ENCODE peak calls at places on chromosomes 11 and 22, in four cellular contexts. One of them, this sample, is unnamed.

GRCh38 chr11:77515063-77515462 is 41.2 kb upstream of the PAK1 start:
- DNase-seq in NCI-H2171: no peak
- DNase-seq in left ventricle myocardium superior: no peak
- DNase-seq in NCI-H1417: no peak
- DNase-seq in this sample: no peak

GRCh38 chr11:116281173-116282160 is 491.3 kb downstream of the BUD13 start:
- DNase-seq in NCI-H2171: no peak
- DNase-seq in left ventricle myocardium superior: no peak
- DNase-seq in NCI-H1417: no peak
- DNase-seq in this sample: no peak

GRCh38 chr22:49519117-49519737 is 308.4 kb downstream of the BRD1 start:
- DNase-seq in NCI-H2171: no peak
- DNase-seq in left ventricle myocardium superior: no peak
- DNase-seq in NCI-H1417: no peak
- DNase-seq in this sample: no peak

GRCh38 chr22:47155912-47156311 is 393.5 kb downstream of the TBC1D22A start:
- DNase-seq in NCI-H2171: no peak
- DNase-seq in left ventricle myocardium superior: no peak
- DNase-seq in NCI-H1417: no peak
- DNase-seq in this sample: no peak

GRCh38 chr11:17786824-17787525 is 52.4 kb downstream of the KCNC1 start:
- DNase-seq in NCI-H2171: no peak
- DNase-seq in left ventricle myocardium superior: no peak
- DNase-seq in NCI-H1417: peak; percentile 20
- DNase-seq in this sample: no peak

GRCh38 chr11:79727221-79727620 is 286.4 kb upstream of the TENM4 start:
- DNase-seq in NCI-H2171: no peak
- DNase-seq in left ventricle myocardium superior: no peak
- DNase-seq in NCI-H1417: no peak
- DNase-seq in this sample: no peak

GRCh38 chr11:73126804-73127480 is 15.2 kb downstream of the FCHSD2 start:
- DNase-seq in NCI-H2171: no peak
- DNase-seq in left ventricle myocardium superior: no peak
- DNase-seq in NCI-H1417: no peak
- DNase-seq in this sample: no peak

GRCh38 chr22:30392661-30393321 is 4.0 kb upstream of the SEC14L2 start:
- DNase-seq in NCI-H2171: no peak
- DNase-seq in left ventricle myocardium superior: no peak
- DNase-seq in NCI-H1417: no peak
- DNase-seq in this sample: no peak

GRCh38 chr11:69435161-69435990 is 46.1 kb upstream of the LINC01488 start:
- DNase-seq in NCI-H2171: no peak
- DNase-seq in left ventricle myocardium superior: peak; percentile 8
- DNase-seq in NCI-H1417: no peak
- DNase-seq in this sample: no peak

GRCh38 chr11:19349340-19350025 is 108.7 kb upstream of the E2F8 start:
- DNase-seq in NCI-H2171: no peak
- DNase-seq in left ventricle myocardium superior: no peak
- DNase-seq in NCI-H1417: no peak
- DNase-seq in this sample: no peak

GRCh38 chr11:68271023-68271780 is 571 bp downstream of the C11orf24 start:
- DNase-seq in NCI-H2171: peak; percentile 84
- DNase-seq in left ventricle myocardium superior: peak; percentile 62
- DNase-seq in NCI-H1417: peak; percentile 10
- DNase-seq in this sample: peak; percentile 58

GRCh38 chr11:2218234-2218633 is 46.6 kb upstream of the TH start:
- DNase-seq in NCI-H2171: no peak
- DNase-seq in left ventricle myocardium superior: no peak
- DNase-seq in NCI-H1417: no peak
- DNase-seq in this sample: no peak

GRCh38 chr11:119376197-119376847 is 5.2 kb downstream of the USP2 start:
- DNase-seq in NCI-H2171: no peak
- DNase-seq in left ventricle myocardium superior: peak; percentile 76
- DNase-seq in NCI-H1417: no peak
- DNase-seq in this sample: peak; percentile 80

GRCh38 chr11:14908214-14908880 is 16.3 kb upstream of the CYP2R1 start:
- DNase-seq in NCI-H2171: no peak
- DNase-seq in left ventricle myocardium superior: no peak
- DNase-seq in NCI-H1417: peak; percentile 62
- DNase-seq in this sample: no peak

GRCh38 chr11:101003468-101003867 is 126.1 kb downstream of the PGR start:
- DNase-seq in NCI-H2171: no peak
- DNase-seq in left ventricle myocardium superior: no peak
- DNase-seq in NCI-H1417: no peak
- DNase-seq in this sample: no peak

GRCh38 chr22:42379961-42380537 is 52.2 kb downstream of the NFAM1 start:
- DNase-seq in NCI-H2171: peak; percentile 88
- DNase-seq in left ventricle myocardium superior: no peak
- DNase-seq in NCI-H1417: peak; percentile 12
- DNase-seq in this sample: no peak

GRCh38 chr11:10350341-10350740 is 45.5 kb downstream of the ADM start:
- DNase-seq in NCI-H2171: no peak
- DNase-seq in left ventricle myocardium superior: no peak
- DNase-seq in NCI-H1417: no peak
- DNase-seq in this sample: no peak

GRCh38 chr11:1832181-1832988 is 2.4 kb upstream of the SYT8 start:
- DNase-seq in NCI-H2171: no peak
- DNase-seq in left ventricle myocardium superior: peak; percentile 83
- DNase-seq in NCI-H1417: peak; percentile 8
- DNase-seq in this sample: no peak

GRCh38 chr11:121318848-121319834 is 26.6 kb downstream of the SC5D start:
- DNase-seq in NCI-H2171: no peak
- DNase-seq in left ventricle myocardium superior: no peak
- DNase-seq in NCI-H1417: peak; percentile 56
- DNase-seq in this sample: peak; percentile 63

This sample was measured in DMS79.